ENCODE peak calls at places on chromosomes 2 and 18, in six cellular contexts. One of them, this sample, is unnamed. For H3K9me3, the result is how much of the 10 kb centered on the place peaks cover.

GRCh38 chr2:127532296-127532695 is 3.2 kb upstream of the MYO7B start:
- DNase-seq in IMR-90: no peak
- DNase-seq in CD8-positive, alpha-beta T cell: no peak
- DNase-seq in HCT116: no peak
- DNase-seq in left ventricle myocardium inferior: no peak
- DNase-seq in OCI-LY7: no peak
- DNase-seq in this sample: no peak

GRCh38 chr2:132384491-132385186 is 32.0 kb upstream of the GPR39 start:
- DNase-seq in CD8-positive, alpha-beta T cell: no peak
- DNase-seq in OCI-LY7: peak
- DNase-seq in left ventricle myocardium inferior: no peak
- DNase-seq in HCT116: no peak
- DNase-seq in IMR-90: no peak
- DNase-seq in this sample: no peak

GRCh38 chr2:233152541-233152940 is 92.4 kb downstream of the INPP5D start:
- DNase-seq in HCT116: no peak
- DNase-seq in left ventricle myocardium inferior: peak
- DNase-seq in OCI-LY7: no peak
- DNase-seq in CD8-positive, alpha-beta T cell: no peak
- DNase-seq in IMR-90: peak
- DNase-seq in this sample: no peak

GRCh38 chr2:138329167-138329566 is 172.4 kb upstream of the SPOPL start:
- DNase-seq in IMR-90: no peak
- DNase-seq in OCI-LY7: no peak
- DNase-seq in HCT116: no peak
- DNase-seq in left ventricle myocardium inferior: no peak
- DNase-seq in CD8-positive, alpha-beta T cell: no peak
- DNase-seq in this sample: no peak

GRCh38 chr2:24785704-24786321 is 7.4 kb downstream of the PTRHD1 start:
- DNase-seq in HCT116: no peak
- DNase-seq in OCI-LY7: peak
- DNase-seq in IMR-90: no peak
- DNase-seq in CD8-positive, alpha-beta T cell: no peak
- DNase-seq in left ventricle myocardium inferior: no peak
- DNase-seq in this sample: no peak

GRCh38 chr2:156031121-156031520 is 301.4 kb downstream of the NR4A2 start:
- DNase-seq in OCI-LY7: no peak
- DNase-seq in CD8-positive, alpha-beta T cell: no peak
- DNase-seq in HCT116: no peak
- DNase-seq in IMR-90: no peak
- DNase-seq in left ventricle myocardium inferior: no peak
- DNase-seq in this sample: no peak

GRCh38 chr18:24488824-24489493 is 28.5 kb downstream of the HRH4 start:
- DNase-seq in left ventricle myocardium inferior: no peak
- DNase-seq in HCT116: peak
- DNase-seq in OCI-LY7: peak
- DNase-seq in IMR-90: peak
- DNase-seq in CD8-positive, alpha-beta T cell: no peak
- DNase-seq in this sample: no peak

GRCh38 chr2:99421469-99421868 is 68.3 kb downstream of the REV1 start:
- DNase-seq in CD8-positive, alpha-beta T cell: no peak
- DNase-seq in HCT116: no peak
- DNase-seq in IMR-90: peak
- DNase-seq in OCI-LY7: no peak
- DNase-seq in left ventricle myocardium inferior: no peak
- DNase-seq in this sample: no peak

GRCh38 chr18:79806976-79807841 is 9.5 kb downstream of the KCNG2 start:
- DNase-seq in IMR-90: no peak
- DNase-seq in OCI-LY7: no peak
- DNase-seq in CD8-positive, alpha-beta T cell: no peak
- DNase-seq in HCT116: no peak
- DNase-seq in left ventricle myocardium inferior: no peak
- DNase-seq in this sample: no peak

GRCh38 chr18:10245517-10246175 is 208.8 kb upstream of the APCDD1 start:
- DNase-seq in OCI-LY7: no peak
- DNase-seq in CD8-positive, alpha-beta T cell: no peak
- DNase-seq in IMR-90: no peak
- DNase-seq in left ventricle myocardium inferior: peak
- DNase-seq in HCT116: no peak
- DNase-seq in this sample: no peak

GRCh38 chr2:239438968-239439367 is 38.1 kb upstream of the HDAC4 start:
- DNase-seq in left ventricle myocardium inferior: no peak
- DNase-seq in HCT116: no peak
- DNase-seq in IMR-90: no peak
- DNase-seq in CD8-positive, alpha-beta T cell: no peak
- DNase-seq in OCI-LY7: no peak
- DNase-seq in this sample: no peak

GRCh38 chr18:58541137-58541788 is 87.6 kb downstream of the ALPK2 start:
- DNase-seq in CD8-positive, alpha-beta T cell: no peak
- DNase-seq in IMR-90: peak
- DNase-seq in HCT116: peak
- DNase-seq in left ventricle myocardium inferior: no peak
- DNase-seq in OCI-LY7: no peak
- DNase-seq in this sample: no peak

GRCh38 chr18:48385595-48385994 is 23.6 kb downstream of the ZBTB7C start:
- DNase-seq in OCI-LY7: no peak
- DNase-seq in IMR-90: no peak
- DNase-seq in left ventricle myocardium inferior: no peak
- DNase-seq in CD8-positive, alpha-beta T cell: no peak
- DNase-seq in HCT116: no peak
- DNase-seq in this sample: no peak

GRCh38 chr2:105038383-105039061 is 653 bp downstream of the MRPS9 start:
- DNase-seq in CD8-positive, alpha-beta T cell: no peak
- DNase-seq in HCT116: peak
- DNase-seq in IMR-90: peak
- DNase-seq in OCI-LY7: no peak
- DNase-seq in left ventricle myocardium inferior: no peak
- DNase-seq in this sample: no peak

GRCh38 chr2:145350011-145350410 is 830.1 kb upstream of the ZEB2 start:
- DNase-seq in OCI-LY7: no peak
- DNase-seq in IMR-90: peak
- DNase-seq in HCT116: no peak
- DNase-seq in left ventricle myocardium inferior: no peak
- DNase-seq in CD8-positive, alpha-beta T cell: no peak
- DNase-seq in this sample: peak

GRCh38 chr2:84152471-84152870 is 306.6 kb downstream of the SUCLG1 start:
- DNase-seq in left ventricle myocardium inferior: no peak
- DNase-seq in IMR-90: no peak
- DNase-seq in CD8-positive, alpha-beta T cell: no peak
- DNase-seq in HCT116: no peak
- DNase-seq in OCI-LY7: no peak
- DNase-seq in this sample: no peak

GRCh38 chr2:42545023-42545713 is 23.3 kb upstream of the MTA3 start:
- DNase-seq in IMR-90: no peak
- DNase-seq in CD8-positive, alpha-beta T cell: no peak
- DNase-seq in OCI-LY7: no peak
- DNase-seq in HCT116: no peak
- DNase-seq in left ventricle myocardium inferior: no peak
- DNase-seq in this sample: no peak

GRCh38 chr18:80077873-80078272 is 31.2 kb upstream of the ADNP2 start:
- DNase-seq in CD8-positive, alpha-beta T cell: no peak
- DNase-seq in left ventricle myocardium inferior: no peak
- DNase-seq in HCT116: no peak
- DNase-seq in OCI-LY7: no peak
- DNase-seq in IMR-90: no peak
- DNase-seq in this sample: no peak

GRCh38 chr2:199602896-199603482 is 145.2 kb upstream of the SATB2 start:
- DNase-seq in left ventricle myocardium inferior: no peak
- DNase-seq in HCT116: no peak
- DNase-seq in CD8-positive, alpha-beta T cell: no peak
- DNase-seq in IMR-90: no peak
- DNase-seq in OCI-LY7: no peak
- DNase-seq in this sample: no peak

GRCh38 chr18:47613929-47614328 is 316.5 kb downstream of the SMAD2 start:
- DNase-seq in HCT116: no peak
- DNase-seq in IMR-90: no peak
- DNase-seq in OCI-LY7: no peak
- DNase-seq in CD8-positive, alpha-beta T cell: no peak
- DNase-seq in left ventricle myocardium inferior: no peak
- DNase-seq in this sample: no peak

GRCh38 chr2:44118257-44118656 is 50.4 kb upstream of the PPM1B start:
- DNase-seq in OCI-LY7: no peak
- DNase-seq in left ventricle myocardium inferior: no peak
- DNase-seq in IMR-90: peak
- DNase-seq in HCT116: no peak
- DNase-seq in CD8-positive, alpha-beta T cell: no peak
- DNase-seq in this sample: no peak

GRCh38 chr2:196677404-196677803 is 37.9 kb downstream of the CCDC150 start:
- DNase-seq in OCI-LY7: no peak
- DNase-seq in HCT116: no peak
- DNase-seq in IMR-90: peak
- DNase-seq in left ventricle myocardium inferior: no peak
- DNase-seq in CD8-positive, alpha-beta T cell: no peak
- DNase-seq in this sample: peak

GRCh38 chr2:119827866-119828507 is 68.3 kb downstream of the PTPN4 start:
- DNase-seq in left ventricle myocardium inferior: no peak
- DNase-seq in CD8-positive, alpha-beta T cell: peak
- DNase-seq in IMR-90: peak
- DNase-seq in OCI-LY7: no peak
- DNase-seq in HCT116: no peak
- DNase-seq in this sample: no peak
- TF ChIP-seq CTCF in left ventricle myocardium inferior: no peak
- TF ChIP-seq CTCF in CD8-positive, alpha-beta T cell: no peak
- TF ChIP-seq CTCF in IMR-90: no peak
- TF ChIP-seq CTCF in OCI-LY7: no peak
- TF ChIP-seq CTCF in HCT116: no peak
- TF ChIP-seq CTCF in this sample: no peak

GRCh38 chr2:176158855-176159677 is 2.0 kb downstream of the HOXD3 start:
- DNase-seq in OCI-LY7: no peak
- DNase-seq in left ventricle myocardium inferior: no peak
- DNase-seq in IMR-90: no peak
- DNase-seq in HCT116: no peak
- DNase-seq in CD8-positive, alpha-beta T cell: no peak
- DNase-seq in this sample: no peak
- H3K9me3 ChIP-seq in OCI-LY7: under half
- H3K9me3 ChIP-seq in left ventricle myocardium inferior: under half
- H3K9me3 ChIP-seq in IMR-90: under half
- H3K9me3 ChIP-seq in HCT116: under half
- H3K9me3 ChIP-seq in CD8-positive, alpha-beta T cell: under half
- H3K9me3 ChIP-seq in this sample: under half

DNA sequence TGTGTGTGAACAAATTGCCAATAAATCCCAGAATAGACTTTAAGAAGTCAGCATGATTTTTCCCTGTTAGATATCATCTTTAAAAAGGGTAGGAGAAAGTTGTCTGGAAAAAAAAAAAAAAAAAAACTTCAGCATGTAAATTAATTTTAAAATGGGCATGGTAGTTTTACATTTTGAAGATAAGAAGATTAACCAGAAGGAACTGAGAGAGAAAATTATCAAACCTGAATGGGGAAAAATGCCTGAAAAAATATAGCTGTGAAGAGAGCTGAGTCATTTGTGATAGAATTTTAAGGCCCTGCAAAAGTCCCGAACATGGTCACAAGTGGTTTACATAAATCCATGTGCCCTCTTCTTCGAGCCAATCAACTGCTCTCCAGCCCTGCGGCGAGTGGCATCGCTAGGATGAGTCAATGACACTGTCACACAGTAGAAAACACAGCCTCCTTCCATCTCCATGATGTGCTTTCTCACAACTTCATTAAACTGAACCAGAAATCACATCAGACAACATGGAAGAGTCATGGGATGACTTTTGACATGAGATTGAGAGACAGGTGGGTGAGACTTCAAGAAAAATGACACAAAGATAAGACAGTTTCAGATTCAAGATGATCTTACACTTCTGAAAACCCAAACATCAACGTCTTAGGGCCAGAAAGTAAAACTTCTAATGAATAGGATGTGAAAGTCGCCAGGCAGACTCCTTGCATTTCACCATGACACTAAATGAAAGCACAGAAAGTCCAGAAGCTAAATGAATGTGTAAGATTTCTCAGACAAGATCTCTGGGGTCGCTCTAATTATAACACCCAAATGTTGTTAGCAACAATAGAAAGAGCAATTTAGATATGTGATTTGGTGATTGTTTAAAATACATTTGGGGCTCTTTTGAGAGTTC is 273.0 kb upstream of the ID2 start:
- DNase-seq in HCT116: no peak
- DNase-seq in OCI-LY7: peak
- DNase-seq in IMR-90: no peak
- DNase-seq in CD8-positive, alpha-beta T cell: peak
- DNase-seq in left ventricle myocardium inferior: no peak
- DNase-seq in this sample: no peak
- H3K4me3 ChIP-seq in HCT116: no peak
- H3K4me3 ChIP-seq in OCI-LY7: no peak
- H3K4me3 ChIP-seq in IMR-90: no peak
- H3K4me3 ChIP-seq in CD8-positive, alpha-beta T cell: no peak
- H3K4me3 ChIP-seq in left ventricle myocardium inferior: no peak
- H3K4me3 ChIP-seq in this sample: no peak

DNA sequence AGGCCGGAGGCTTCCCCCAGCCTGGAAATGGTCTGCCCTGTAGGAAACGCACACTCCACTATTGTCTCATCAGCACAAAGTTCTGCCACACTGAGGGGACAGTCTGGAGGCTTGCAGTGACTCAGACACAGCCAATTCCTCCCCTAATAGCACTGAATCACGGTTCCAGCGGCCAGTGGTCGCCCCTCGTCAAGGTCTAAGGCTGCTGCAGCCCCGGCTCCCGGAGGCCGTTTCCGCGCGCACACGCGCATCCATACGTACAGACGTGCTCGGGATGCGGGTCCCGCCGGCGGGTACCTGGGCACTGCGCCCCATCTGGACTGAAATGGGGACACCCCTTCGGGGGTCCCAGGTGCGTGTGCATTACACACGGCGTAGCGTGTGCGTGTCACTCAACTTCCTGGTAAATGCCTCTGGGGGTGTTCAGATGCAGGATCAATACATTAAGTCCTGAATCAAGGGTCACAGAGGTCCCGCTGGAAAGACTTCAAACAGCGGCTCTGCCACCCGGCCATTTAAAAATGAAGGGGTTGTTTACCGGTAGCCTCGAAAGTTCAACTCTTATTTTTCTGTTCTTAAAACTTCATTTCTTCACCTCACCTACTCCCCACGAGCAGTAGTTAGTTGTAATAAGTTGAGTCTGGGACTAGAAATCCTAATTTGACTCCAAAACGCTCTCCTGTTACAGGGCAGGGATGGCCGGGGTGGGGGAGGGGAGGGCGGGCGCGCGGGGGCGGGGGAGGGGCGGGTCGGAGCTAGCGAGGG is 575 bp upstream of the ZNF516 start:
- DNase-seq in left ventricle myocardium inferior: no peak
- DNase-seq in CD8-positive, alpha-beta T cell: no peak
- DNase-seq in IMR-90: peak
- DNase-seq in OCI-LY7: peak
- DNase-seq in HCT116: no peak
- DNase-seq in this sample: no peak
- TF ChIP-seq CTCF in left ventricle myocardium inferior: no peak
- TF ChIP-seq CTCF in CD8-positive, alpha-beta T cell: no peak
- TF ChIP-seq CTCF in IMR-90: no peak
- TF ChIP-seq CTCF in OCI-LY7: peak
- TF ChIP-seq CTCF in HCT116: no peak
- TF ChIP-seq CTCF in this sample: no peak

DNA sequence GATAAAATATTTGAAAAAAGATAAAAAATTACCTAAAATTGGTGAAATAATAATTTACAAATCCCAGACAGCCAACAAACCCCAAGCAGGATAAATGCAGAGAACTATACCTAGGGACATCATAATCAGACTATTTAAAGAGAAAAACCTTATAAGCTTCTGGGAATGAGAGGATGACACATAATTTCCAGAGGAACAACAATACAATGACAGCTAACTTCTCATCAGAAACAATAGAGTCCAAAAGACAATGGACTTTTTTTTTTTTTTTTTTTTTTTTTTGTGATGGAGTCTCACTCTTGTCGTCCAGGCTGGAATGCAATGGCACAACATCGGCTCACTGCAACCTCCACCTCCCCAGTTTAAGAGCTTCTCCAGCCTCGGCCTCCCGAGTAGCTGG is 65.2 kb downstream of the SOCS6 start:
- DNase-seq in IMR-90: no peak
- DNase-seq in CD8-positive, alpha-beta T cell: no peak
- DNase-seq in OCI-LY7: no peak
- DNase-seq in HCT116: no peak
- DNase-seq in left ventricle myocardium inferior: no peak
- DNase-seq in this sample: no peak
- H3K9me3 ChIP-seq in IMR-90: under half
- H3K9me3 ChIP-seq in CD8-positive, alpha-beta T cell: under half
- H3K9me3 ChIP-seq in OCI-LY7: under half
- H3K9me3 ChIP-seq in HCT116: under half
- H3K9me3 ChIP-seq in left ventricle myocardium inferior: under half
- H3K9me3 ChIP-seq in this sample: under half

This sample was measured in AG04450.